ENCODE peak calls at places on chromosomes 13 and 19, in ten cellular contexts. One of them, this sample, is unnamed.

GRCh38 chr19:16094360-16095070 is 17.2 kb upstream of the RAB8A start:
- DNase-seq in NCI-H187: no peak
- DNase-seq in GDM1: no peak
- DNase-seq in SK-N-SH: no peak
- DNase-seq in NCI-H1105 treated with DMSO at 0.1 percent for 48 hours: no peak
- DNase-seq in activated gamma-delta T cell treated with Interleukin-2 at 50 U/mL for 16 hours: no peak
- DNase-seq in right atrium auricular region: no peak
- DNase-seq in activated naive CD8-positive, alpha-beta T cell treated with anti-CD3 and anti-CD28 coated beads for 36 hours: no peak
- DNase-seq in H7: no peak
- DNase-seq in activated T-helper 2 cell treated with anti-CD3 and anti-CD28 coated beads, Interferon-gamma antibody, Interleukin-2, Interleukin-4, amounts not matched to agents 10 μg/mL and 5 μg/mL and 100 μg/mL, durations not matched to agents 14 hours and 24 hours and 36 hours: no peak
- DNase-seq in this sample: no peak

GRCh38 chr19:31418055-31418454 is 68.8 kb upstream of the TSHZ3 start:
- DNase-seq in NCI-H1105 treated with DMSO at 0.1 percent for 48 hours: no peak
- DNase-seq in GDM1: no peak
- DNase-seq in activated naive CD8-positive, alpha-beta T cell treated with anti-CD3 and anti-CD28 coated beads for 36 hours: no peak
- DNase-seq in right atrium auricular region: no peak
- DNase-seq in H7: peak
- DNase-seq in activated T-helper 2 cell treated with anti-CD3 and anti-CD28 coated beads, Interferon-gamma antibody, Interleukin-2, Interleukin-4, amounts not matched to agents 10 μg/mL and 5 μg/mL and 100 μg/mL, durations not matched to agents 14 hours and 24 hours and 36 hours: no peak
- DNase-seq in NCI-H187: no peak
- DNase-seq in SK-N-SH: no peak
- DNase-seq in activated gamma-delta T cell treated with Interleukin-2 at 50 U/mL for 16 hours: no peak
- DNase-seq in this sample: no peak

GRCh38 chr13:47572375-47572774 is 428.7 kb downstream of the SUCLA2 start:
- DNase-seq in GDM1: no peak
- DNase-seq in right atrium auricular region: no peak
- DNase-seq in activated gamma-delta T cell treated with Interleukin-2 at 50 U/mL for 16 hours: no peak
- DNase-seq in SK-N-SH: no peak
- DNase-seq in NCI-H1105 treated with DMSO at 0.1 percent for 48 hours: no peak
- DNase-seq in activated naive CD8-positive, alpha-beta T cell treated with anti-CD3 and anti-CD28 coated beads for 36 hours: no peak
- DNase-seq in NCI-H187: no peak
- DNase-seq in H7: no peak
- DNase-seq in activated T-helper 2 cell treated with anti-CD3 and anti-CD28 coated beads, Interferon-gamma antibody, Interleukin-2, Interleukin-4, amounts not matched to agents 10 μg/mL and 5 μg/mL and 100 μg/mL, durations not matched to agents 14 hours and 24 hours and 36 hours: no peak
- DNase-seq in this sample: no peak

GRCh38 chr13:62829476-62829875 is 1413.8 kb upstream of the PCDH20 start:
- DNase-seq in SK-N-SH: no peak
- DNase-seq in activated naive CD8-positive, alpha-beta T cell treated with anti-CD3 and anti-CD28 coated beads for 36 hours: no peak
- DNase-seq in GDM1: no peak
- DNase-seq in NCI-H187: no peak
- DNase-seq in activated T-helper 2 cell treated with anti-CD3 and anti-CD28 coated beads, Interferon-gamma antibody, Interleukin-2, Interleukin-4, amounts not matched to agents 10 μg/mL and 5 μg/mL and 100 μg/mL, durations not matched to agents 14 hours and 24 hours and 36 hours: no peak
- DNase-seq in H7: no peak
- DNase-seq in NCI-H1105 treated with DMSO at 0.1 percent for 48 hours: no peak
- DNase-seq in right atrium auricular region: no peak
- DNase-seq in activated gamma-delta T cell treated with Interleukin-2 at 50 U/mL for 16 hours: no peak
- DNase-seq in this sample: no peak

GRCh38 chr19:55519461-55520311 is 17.2 kb downstream of the SBK2 start:
- DNase-seq in H7: no peak
- DNase-seq in activated T-helper 2 cell treated with anti-CD3 and anti-CD28 coated beads, Interferon-gamma antibody, Interleukin-2, Interleukin-4, amounts not matched to agents 10 μg/mL and 5 μg/mL and 100 μg/mL, durations not matched to agents 14 hours and 24 hours and 36 hours: no peak
- DNase-seq in right atrium auricular region: no peak
- DNase-seq in SK-N-SH: no peak
- DNase-seq in GDM1: no peak
- DNase-seq in activated naive CD8-positive, alpha-beta T cell treated with anti-CD3 and anti-CD28 coated beads for 36 hours: no peak
- DNase-seq in activated gamma-delta T cell treated with Interleukin-2 at 50 U/mL for 16 hours: no peak
- DNase-seq in NCI-H1105 treated with DMSO at 0.1 percent for 48 hours: no peak
- DNase-seq in NCI-H187: no peak
- DNase-seq in this sample: no peak

GRCh38 chr13:35923347-35923746 is 207.8 kb downstream of the DCLK1 start:
- DNase-seq in activated gamma-delta T cell treated with Interleukin-2 at 50 U/mL for 16 hours: no peak
- DNase-seq in activated naive CD8-positive, alpha-beta T cell treated with anti-CD3 and anti-CD28 coated beads for 36 hours: no peak
- DNase-seq in NCI-H187: no peak
- DNase-seq in GDM1: no peak
- DNase-seq in H7: no peak
- DNase-seq in right atrium auricular region: no peak
- DNase-seq in SK-N-SH: no peak
- DNase-seq in activated T-helper 2 cell treated with anti-CD3 and anti-CD28 coated beads, Interferon-gamma antibody, Interleukin-2, Interleukin-4, amounts not matched to agents 10 μg/mL and 5 μg/mL and 100 μg/mL, durations not matched to agents 14 hours and 24 hours and 36 hours: no peak
- DNase-seq in NCI-H1105 treated with DMSO at 0.1 percent for 48 hours: no peak
- DNase-seq in this sample: no peak

GRCh38 chr19:15815306-15815705 is at the start of gene OR10H1:
- DNase-seq in SK-N-SH: no peak
- DNase-seq in NCI-H1105 treated with DMSO at 0.1 percent for 48 hours: no peak
- DNase-seq in activated gamma-delta T cell treated with Interleukin-2 at 50 U/mL for 16 hours: no peak
- DNase-seq in activated naive CD8-positive, alpha-beta T cell treated with anti-CD3 and anti-CD28 coated beads for 36 hours: no peak
- DNase-seq in GDM1: no peak
- DNase-seq in H7: no peak
- DNase-seq in NCI-H187: no peak
- DNase-seq in right atrium auricular region: no peak
- DNase-seq in activated T-helper 2 cell treated with anti-CD3 and anti-CD28 coated beads, Interferon-gamma antibody, Interleukin-2, Interleukin-4, amounts not matched to agents 10 μg/mL and 5 μg/mL and 100 μg/mL, durations not matched to agents 14 hours and 24 hours and 36 hours: no peak
- DNase-seq in this sample: no peak

GRCh38 chr19:3045885-3046603 is 16.3 kb downstream of the TLE5 start:
- DNase-seq in activated naive CD8-positive, alpha-beta T cell treated with anti-CD3 and anti-CD28 coated beads for 36 hours: no peak
- DNase-seq in activated gamma-delta T cell treated with Interleukin-2 at 50 U/mL for 16 hours: no peak
- DNase-seq in SK-N-SH: no peak
- DNase-seq in activated T-helper 2 cell treated with anti-CD3 and anti-CD28 coated beads, Interferon-gamma antibody, Interleukin-2, Interleukin-4, amounts not matched to agents 10 μg/mL and 5 μg/mL and 100 μg/mL, durations not matched to agents 14 hours and 24 hours and 36 hours: no peak
- DNase-seq in GDM1: no peak
- DNase-seq in H7: peak
- DNase-seq in NCI-H1105 treated with DMSO at 0.1 percent for 48 hours: peak
- DNase-seq in right atrium auricular region: no peak
- DNase-seq in NCI-H187: no peak
- DNase-seq in this sample: no peak

GRCh38 chr13:47326061-47326460 is 429.2 kb upstream of the HTR2A start:
- DNase-seq in NCI-H1105 treated with DMSO at 0.1 percent for 48 hours: no peak
- DNase-seq in GDM1: no peak
- DNase-seq in activated naive CD8-positive, alpha-beta T cell treated with anti-CD3 and anti-CD28 coated beads for 36 hours: no peak
- DNase-seq in activated gamma-delta T cell treated with Interleukin-2 at 50 U/mL for 16 hours: no peak
- DNase-seq in NCI-H187: no peak
- DNase-seq in H7: no peak
- DNase-seq in right atrium auricular region: no peak
- DNase-seq in activated T-helper 2 cell treated with anti-CD3 and anti-CD28 coated beads, Interferon-gamma antibody, Interleukin-2, Interleukin-4, amounts not matched to agents 10 μg/mL and 5 μg/mL and 100 μg/mL, durations not matched to agents 14 hours and 24 hours and 36 hours: no peak
- DNase-seq in SK-N-SH: no peak
- DNase-seq in this sample: no peak

GRCh38 chr13:27355894-27356293 is 68.5 kb upstream of the GTF3A start:
- DNase-seq in NCI-H1105 treated with DMSO at 0.1 percent for 48 hours: no peak
- DNase-seq in activated naive CD8-positive, alpha-beta T cell treated with anti-CD3 and anti-CD28 coated beads for 36 hours: no peak
- DNase-seq in right atrium auricular region: no peak
- DNase-seq in activated gamma-delta T cell treated with Interleukin-2 at 50 U/mL for 16 hours: no peak
- DNase-seq in GDM1: no peak
- DNase-seq in H7: peak
- DNase-seq in NCI-H187: no peak
- DNase-seq in SK-N-SH: no peak
- DNase-seq in activated T-helper 2 cell treated with anti-CD3 and anti-CD28 coated beads, Interferon-gamma antibody, Interleukin-2, Interleukin-4, amounts not matched to agents 10 μg/mL and 5 μg/mL and 100 μg/mL, durations not matched to agents 14 hours and 24 hours and 36 hours: no peak
- DNase-seq in this sample: no peak

GRCh38 chr13:24232037-24232436 is 71.5 kb downstream of the SPATA13 start:
- DNase-seq in SK-N-SH: no peak
- DNase-seq in activated naive CD8-positive, alpha-beta T cell treated with anti-CD3 and anti-CD28 coated beads for 36 hours: no peak
- DNase-seq in NCI-H187: no peak
- DNase-seq in right atrium auricular region: no peak
- DNase-seq in NCI-H1105 treated with DMSO at 0.1 percent for 48 hours: no peak
- DNase-seq in activated T-helper 2 cell treated with anti-CD3 and anti-CD28 coated beads, Interferon-gamma antibody, Interleukin-2, Interleukin-4, amounts not matched to agents 10 μg/mL and 5 μg/mL and 100 μg/mL, durations not matched to agents 14 hours and 24 hours and 36 hours: no peak
- DNase-seq in GDM1: no peak
- DNase-seq in activated gamma-delta T cell treated with Interleukin-2 at 50 U/mL for 16 hours: no peak
- DNase-seq in H7: no peak
- DNase-seq in this sample: no peak

GRCh38 chr19:3034845-3035541 is 5.9 kb upstream of the TLE2 start:
- DNase-seq in H7: peak
- DNase-seq in NCI-H187: no peak
- DNase-seq in SK-N-SH: no peak
- DNase-seq in NCI-H1105 treated with DMSO at 0.1 percent for 48 hours: no peak
- DNase-seq in activated naive CD8-positive, alpha-beta T cell treated with anti-CD3 and anti-CD28 coated beads for 36 hours: peak
- DNase-seq in activated T-helper 2 cell treated with anti-CD3 and anti-CD28 coated beads, Interferon-gamma antibody, Interleukin-2, Interleukin-4, amounts not matched to agents 10 μg/mL and 5 μg/mL and 100 μg/mL, durations not matched to agents 14 hours and 24 hours and 36 hours: peak
- DNase-seq in right atrium auricular region: no peak
- DNase-seq in activated gamma-delta T cell treated with Interleukin-2 at 50 U/mL for 16 hours: no peak
- DNase-seq in GDM1: peak
- DNase-seq in this sample: no peak

GRCh38 chr19:17737690-17738153 is 13.6 kb upstream of the FCHO1 start:
- DNase-seq in NCI-H187: no peak
- DNase-seq in GDM1: no peak
- DNase-seq in NCI-H1105 treated with DMSO at 0.1 percent for 48 hours: no peak
- DNase-seq in right atrium auricular region: no peak
- DNase-seq in activated naive CD8-positive, alpha-beta T cell treated with anti-CD3 and anti-CD28 coated beads for 36 hours: no peak
- DNase-seq in activated gamma-delta T cell treated with Interleukin-2 at 50 U/mL for 16 hours: no peak
- DNase-seq in H7: no peak
- DNase-seq in activated T-helper 2 cell treated with anti-CD3 and anti-CD28 coated beads, Interferon-gamma antibody, Interleukin-2, Interleukin-4, amounts not matched to agents 10 μg/mL and 5 μg/mL and 100 μg/mL, durations not matched to agents 14 hours and 24 hours and 36 hours: no peak
- DNase-seq in SK-N-SH: no peak
- DNase-seq in this sample: no peak

GRCh38 chr19:1252221-1252817 is 3.9 kb downstream of the MIDN start:
- DNase-seq in SK-N-SH: peak
- DNase-seq in activated T-helper 2 cell treated with anti-CD3 and anti-CD28 coated beads, Interferon-gamma antibody, Interleukin-2, Interleukin-4, amounts not matched to agents 10 μg/mL and 5 μg/mL and 100 μg/mL, durations not matched to agents 14 hours and 24 hours and 36 hours: peak
- DNase-seq in NCI-H1105 treated with DMSO at 0.1 percent for 48 hours: no peak
- DNase-seq in H7: no peak
- DNase-seq in activated naive CD8-positive, alpha-beta T cell treated with anti-CD3 and anti-CD28 coated beads for 36 hours: peak
- DNase-seq in GDM1: peak
- DNase-seq in NCI-H187: no peak
- DNase-seq in activated gamma-delta T cell treated with Interleukin-2 at 50 U/mL for 16 hours: peak
- DNase-seq in right atrium auricular region: peak
- DNase-seq in this sample: peak

GRCh38 chr13:34748078-34748477 is 194.0 kb upstream of the NBEA start:
- DNase-seq in GDM1: no peak
- DNase-seq in SK-N-SH: no peak
- DNase-seq in activated gamma-delta T cell treated with Interleukin-2 at 50 U/mL for 16 hours: no peak
- DNase-seq in NCI-H1105 treated with DMSO at 0.1 percent for 48 hours: peak
- DNase-seq in NCI-H187: no peak
- DNase-seq in H7: no peak
- DNase-seq in right atrium auricular region: peak
- DNase-seq in activated naive CD8-positive, alpha-beta T cell treated with anti-CD3 and anti-CD28 coated beads for 36 hours: no peak
- DNase-seq in activated T-helper 2 cell treated with anti-CD3 and anti-CD28 coated beads, Interferon-gamma antibody, Interleukin-2, Interleukin-4, amounts not matched to agents 10 μg/mL and 5 μg/mL and 100 μg/mL, durations not matched to agents 14 hours and 24 hours and 36 hours: no peak
- DNase-seq in this sample: no peak

GRCh38 chr13:37617162-37617561 is 18.6 kb upstream of the POSTN start:
- DNase-seq in activated T-helper 2 cell treated with anti-CD3 and anti-CD28 coated beads, Interferon-gamma antibody, Interleukin-2, Interleukin-4, amounts not matched to agents 10 μg/mL and 5 μg/mL and 100 μg/mL, durations not matched to agents 14 hours and 24 hours and 36 hours: no peak
- DNase-seq in activated naive CD8-positive, alpha-beta T cell treated with anti-CD3 and anti-CD28 coated beads for 36 hours: no peak
- DNase-seq in SK-N-SH: no peak
- DNase-seq in activated gamma-delta T cell treated with Interleukin-2 at 50 U/mL for 16 hours: no peak
- DNase-seq in NCI-H1105 treated with DMSO at 0.1 percent for 48 hours: no peak
- DNase-seq in NCI-H187: no peak
- DNase-seq in right atrium auricular region: no peak
- DNase-seq in GDM1: no peak
- DNase-seq in H7: no peak
- DNase-seq in this sample: no peak

GRCh38 chr13:46554971-46555370 is 2.0 kb downstream of the LRCH1 start:
- DNase-seq in H7: no peak
- DNase-seq in activated T-helper 2 cell treated with anti-CD3 and anti-CD28 coated beads, Interferon-gamma antibody, Interleukin-2, Interleukin-4, amounts not matched to agents 10 μg/mL and 5 μg/mL and 100 μg/mL, durations not matched to agents 14 hours and 24 hours and 36 hours: no peak
- DNase-seq in GDM1: no peak
- DNase-seq in SK-N-SH: no peak
- DNase-seq in right atrium auricular region: no peak
- DNase-seq in NCI-H1105 treated with DMSO at 0.1 percent for 48 hours: no peak
- DNase-seq in activated gamma-delta T cell treated with Interleukin-2 at 50 U/mL for 16 hours: no peak
- DNase-seq in NCI-H187: no peak
- DNase-seq in activated naive CD8-positive, alpha-beta T cell treated with anti-CD3 and anti-CD28 coated beads for 36 hours: no peak
- DNase-seq in this sample: no peak

GRCh38 chr19:14150770-14151661 is 14.6 kb upstream of the ASF1B start:
- DNase-seq in activated naive CD8-positive, alpha-beta T cell treated with anti-CD3 and anti-CD28 coated beads for 36 hours: no peak
- DNase-seq in NCI-H1105 treated with DMSO at 0.1 percent for 48 hours: no peak
- DNase-seq in H7: peak
- DNase-seq in NCI-H187: no peak
- DNase-seq in activated T-helper 2 cell treated with anti-CD3 and anti-CD28 coated beads, Interferon-gamma antibody, Interleukin-2, Interleukin-4, amounts not matched to agents 10 μg/mL and 5 μg/mL and 100 μg/mL, durations not matched to agents 14 hours and 24 hours and 36 hours: no peak
- DNase-seq in SK-N-SH: peak
- DNase-seq in right atrium auricular region: no peak
- DNase-seq in activated gamma-delta T cell treated with Interleukin-2 at 50 U/mL for 16 hours: no peak
- DNase-seq in GDM1: no peak
- DNase-seq in this sample: no peak

GRCh38 chr13:44549461-44549860 is 26.7 kb downstream of the TSC22D1 start:
- DNase-seq in NCI-H1105 treated with DMSO at 0.1 percent for 48 hours: no peak
- DNase-seq in H7: no peak
- DNase-seq in activated naive CD8-positive, alpha-beta T cell treated with anti-CD3 and anti-CD28 coated beads for 36 hours: no peak
- DNase-seq in activated T-helper 2 cell treated with anti-CD3 and anti-CD28 coated beads, Interferon-gamma antibody, Interleukin-2, Interleukin-4, amounts not matched to agents 10 μg/mL and 5 μg/mL and 100 μg/mL, durations not matched to agents 14 hours and 24 hours and 36 hours: no peak
- DNase-seq in right atrium auricular region: no peak
- DNase-seq in NCI-H187: no peak
- DNase-seq in activated gamma-delta T cell treated with Interleukin-2 at 50 U/mL for 16 hours: no peak
- DNase-seq in SK-N-SH: no peak
- DNase-seq in GDM1: no peak
- DNase-seq in this sample: no peak

GRCh38 chr19:38229585-38230073 is 5.6 kb upstream of the DPF1 start:
- DNase-seq in NCI-H187: peak
- DNase-seq in SK-N-SH: peak
- DNase-seq in right atrium auricular region: no peak
- DNase-seq in NCI-H1105 treated with DMSO at 0.1 percent for 48 hours: peak
- DNase-seq in GDM1: peak
- DNase-seq in H7: peak
- DNase-seq in activated gamma-delta T cell treated with Interleukin-2 at 50 U/mL for 16 hours: peak
- DNase-seq in activated naive CD8-positive, alpha-beta T cell treated with anti-CD3 and anti-CD28 coated beads for 36 hours: peak
- DNase-seq in activated T-helper 2 cell treated with anti-CD3 and anti-CD28 coated beads, Interferon-gamma antibody, Interleukin-2, Interleukin-4, amounts not matched to agents 10 μg/mL and 5 μg/mL and 100 μg/mL, durations not matched to agents 14 hours and 24 hours and 36 hours: peak
- DNase-seq in this sample: peak

GRCh38 chr13:112240076-112240475 is 136.1 kb upstream of the SPACA7 start:
- DNase-seq in activated gamma-delta T cell treated with Interleukin-2 at 50 U/mL for 16 hours: no peak
- DNase-seq in right atrium auricular region: no peak
- DNase-seq in GDM1: no peak
- DNase-seq in H7: no peak
- DNase-seq in NCI-H1105 treated with DMSO at 0.1 percent for 48 hours: no peak
- DNase-seq in activated T-helper 2 cell treated with anti-CD3 and anti-CD28 coated beads, Interferon-gamma antibody, Interleukin-2, Interleukin-4, amounts not matched to agents 10 μg/mL and 5 μg/mL and 100 μg/mL, durations not matched to agents 14 hours and 24 hours and 36 hours: no peak
- DNase-seq in activated naive CD8-positive, alpha-beta T cell treated with anti-CD3 and anti-CD28 coated beads for 36 hours: no peak
- DNase-seq in SK-N-SH: no peak
- DNase-seq in NCI-H187: no peak
- DNase-seq in this sample: no peak

GRCh38 chr19:8635422-8635821 is 5.0 kb downstream of the NFILZ start:
- DNase-seq in NCI-H187: no peak
- DNase-seq in activated T-helper 2 cell treated with anti-CD3 and anti-CD28 coated beads, Interferon-gamma antibody, Interleukin-2, Interleukin-4, amounts not matched to agents 10 μg/mL and 5 μg/mL and 100 μg/mL, durations not matched to agents 14 hours and 24 hours and 36 hours: no peak
- DNase-seq in H7: no peak
- DNase-seq in NCI-H1105 treated with DMSO at 0.1 percent for 48 hours: no peak
- DNase-seq in activated gamma-delta T cell treated with Interleukin-2 at 50 U/mL for 16 hours: no peak
- DNase-seq in activated naive CD8-positive, alpha-beta T cell treated with anti-CD3 and anti-CD28 coated beads for 36 hours: no peak
- DNase-seq in GDM1: no peak
- DNase-seq in right atrium auricular region: no peak
- DNase-seq in SK-N-SH: no peak
- DNase-seq in this sample: no peak